ENCODE peak calls at places on chromosomes 12 and 14, in four cellular contexts. One of them, this sample, is unnamed. For H3K4me1 and H3K27me3, the result is how much of the 10 kb centered on the place peaks cover.

GRCh38 chr14:69263364-69263763 is 3.4 kb downstream of the GALNT16 start:
- DNase-seq in ovary: no peak
- DNase-seq in Caco-2: no peak
- DNase-seq in uterus: peak
- DNase-seq in this sample: peak

GRCh38 chr12:63919758-63920157 is 75.3 kb downstream of the SRGAP1 start:
- DNase-seq in uterus: no peak
- DNase-seq in Caco-2: no peak
- DNase-seq in ovary: no peak
- DNase-seq in this sample: no peak

GRCh38 chr12:10025236-10025635 is 5.2 kb upstream of the CLEC9A start:
- DNase-seq in uterus: no peak
- DNase-seq in Caco-2: no peak
- DNase-seq in ovary: no peak
- DNase-seq in this sample: no peak

GRCh38 chr14:81449576-81449975 is 49.5 kb upstream of the STON2 start:
- DNase-seq in uterus: no peak
- DNase-seq in Caco-2: no peak
- DNase-seq in ovary: no peak
- DNase-seq in this sample: no peak

GRCh38 chr12:65100140-65100539 is 21.0 kb downstream of the WIF1 start:
- DNase-seq in ovary: no peak
- DNase-seq in Caco-2: no peak
- DNase-seq in uterus: no peak
- DNase-seq in this sample: no peak

GRCh38 chr12:65209655-65210043 is 40.3 kb downstream of the LEMD3 start:
- DNase-seq in uterus: no peak
- DNase-seq in ovary: no peak
- DNase-seq in Caco-2: no peak
- DNase-seq in this sample: no peak

GRCh38 chr14:51846631-51847488 is 13.6 kb upstream of the GNG2 start:
- DNase-seq in Caco-2: no peak
- DNase-seq in uterus: peak
- DNase-seq in ovary: no peak
- DNase-seq in this sample: peak

GRCh38 chr14:45610303-45610702 is 357.3 kb upstream of the MIS18BP1 start:
- DNase-seq in ovary: no peak
- DNase-seq in uterus: no peak
- DNase-seq in Caco-2: no peak
- DNase-seq in this sample: no peak

GRCh38 chr14:105479438-105480164 is 5.0 kb downstream of the CRIP2 start:
- DNase-seq in uterus: no peak
- DNase-seq in Caco-2: no peak
- DNase-seq in ovary: no peak
- DNase-seq in this sample: no peak

GRCh38 chr12:121086896-121087295 is 45.8 kb upstream of the P2RX7 start:
- DNase-seq in Caco-2: no peak
- DNase-seq in ovary: no peak
- DNase-seq in uterus: no peak
- DNase-seq in this sample: no peak

GRCh38 chr12:52971701-52972329 is 22.9 kb downstream of the KRT18 start:
- DNase-seq in Caco-2: peak
- DNase-seq in uterus: no peak
- DNase-seq in ovary: no peak
- DNase-seq in this sample: no peak

GRCh38 chr14:58816416-58817115 is 178.8 kb downstream of the DACT1 start:
- DNase-seq in Caco-2: no peak
- DNase-seq in ovary: no peak
- DNase-seq in uterus: no peak
- DNase-seq in this sample: no peak

GRCh38 chr14:68787235-68787727 is 5.6 kb downstream of the ZFP36L1 start:
- DNase-seq in uterus: peak
- DNase-seq in ovary: peak
- DNase-seq in Caco-2: no peak
- DNase-seq in this sample: peak

GRCh38 chr12:127723236-127723635 is 543.7 kb upstream of the TMEM132C start:
- DNase-seq in ovary: no peak
- DNase-seq in Caco-2: no peak
- DNase-seq in uterus: no peak
- DNase-seq in this sample: no peak

GRCh38 chr14:23550827-23551265 is 719 bp downstream of the ZFHX2 start:
- DNase-seq in ovary: no peak
- DNase-seq in uterus: no peak
- DNase-seq in Caco-2: no peak
- DNase-seq in this sample: no peak

GRCh38 chr14:79044894-79045624 is 874.9 kb downstream of the NRXN3 start:
- DNase-seq in uterus: peak
- DNase-seq in Caco-2: no peak
- DNase-seq in ovary: no peak
- DNase-seq in this sample: no peak

GRCh38 chr12:64256166-64256800 is 34.2 kb upstream of the KICS2 start:
- DNase-seq in Caco-2: no peak
- DNase-seq in ovary: no peak
- DNase-seq in uterus: no peak
- DNase-seq in this sample: no peak

GRCh38 chr12:76878045-76878898 is 547 bp downstream of the CSRP2 start:
- DNase-seq in ovary: no peak
- DNase-seq in Caco-2: peak
- DNase-seq in uterus: peak
- DNase-seq in this sample: peak

GRCh38 chr12:117064596-117064995 is 34.6 kb downstream of the TESC start:
- DNase-seq in ovary: no peak
- DNase-seq in Caco-2: no peak
- DNase-seq in uterus: no peak
- DNase-seq in this sample: no peak

GRCh38 chr14:67583711-67584644 is 16.1 kb downstream of the PIGH start:
- DNase-seq in ovary: no peak
- DNase-seq in uterus: peak
- DNase-seq in Caco-2: peak
- DNase-seq in this sample: no peak

GRCh38 chr12:6890789-6891624 is 13.6 kb upstream of the LRRC23 start:
- DNase-seq in ovary: peak
- DNase-seq in uterus: peak
- DNase-seq in Caco-2: peak
- DNase-seq in this sample: peak

GRCh38 chr12:41190360-41190759 is 2.2 kb downstream of the PDZRN4 start:
- DNase-seq in Caco-2: no peak
- DNase-seq in uterus: no peak
- DNase-seq in ovary: peak
- DNase-seq in this sample: no peak

GRCh38 chr14:101716077-101716950 is 45.2 kb upstream of the PPP2R5C start:
- DNase-seq in ovary: no peak
- DNase-seq in uterus: no peak
- DNase-seq in Caco-2: peak
- DNase-seq in this sample: no peak

GRCh38 chr14:71021347-71022014 is 114.2 kb downstream of the PCNX1 start:
- DNase-seq in Caco-2: no peak
- DNase-seq in uterus: no peak
- DNase-seq in ovary: no peak
- DNase-seq in this sample: no peak

GRCh38 chr12:55927588-55928502 is at the start of gene PYM1:
- DNase-seq in ovary: peak
- DNase-seq in uterus: peak
- DNase-seq in Caco-2: peak
- DNase-seq in this sample: peak

GRCh38 chr12:48857278-48857994 is 5.5 kb upstream of the DDX23 start:
- DNase-seq in Caco-2: no peak
- DNase-seq in ovary: no peak
- DNase-seq in uterus: no peak
- DNase-seq in this sample: no peak

GRCh38 chr14:71163842-71164500 is 256.7 kb downstream of the PCNX1 start:
- DNase-seq in uterus: no peak
- DNase-seq in Caco-2: no peak
- DNase-seq in ovary: no peak
- DNase-seq in this sample: no peak

GRCh38 chr12:133206390-133206789 is 25.1 kb downstream of the ZNF268 start:
- DNase-seq in Caco-2: no peak
- DNase-seq in uterus: no peak
- DNase-seq in ovary: no peak
- DNase-seq in this sample: no peak

GRCh38 chr12:31362759-31363415 is 36.9 kb upstream of the SINHCAF start:
- DNase-seq in uterus: no peak
- DNase-seq in Caco-2: peak
- DNase-seq in ovary: no peak
- DNase-seq in this sample: peak

GRCh38 chr14:72608391-72609204 is 285.3 kb downstream of the DPF3 start:
- DNase-seq in uterus: no peak
- DNase-seq in Caco-2: no peak
- DNase-seq in ovary: no peak
- DNase-seq in this sample: no peak

GRCh38 chr14:74804219-74804825 is 41.2 kb downstream of the YLPM1 start:
- DNase-seq in Caco-2: no peak
- DNase-seq in uterus: no peak
- DNase-seq in ovary: peak
- DNase-seq in this sample: no peak

GRCh38 chr12:81078469-81079196 is 754 bp downstream of the ACSS3 start:
- DNase-seq in Caco-2: no peak
- DNase-seq in uterus: peak
- DNase-seq in ovary: peak
- DNase-seq in this sample: no peak

GRCh38 chr12:40137252-40137651 is 31.4 kb upstream of the SLC2A13 start:
- DNase-seq in Caco-2: no peak
- DNase-seq in ovary: no peak
- DNase-seq in uterus: no peak
- DNase-seq in this sample: no peak

GRCh38 chr14:72906879-72907278 is 13.0 kb upstream of the DPF3 start:
- DNase-seq in Caco-2: no peak
- DNase-seq in ovary: no peak
- DNase-seq in uterus: no peak
- DNase-seq in this sample: no peak

GRCh38 chr12:23230899-23231298 is 605.9 kb downstream of the ETNK1 start:
- DNase-seq in ovary: no peak
- DNase-seq in uterus: no peak
- DNase-seq in Caco-2: no peak
- DNase-seq in this sample: no peak

GRCh38 chr12:24499151-24500146 is 449.5 kb downstream of the BCAT1 start:
- DNase-seq in ovary: no peak
- DNase-seq in Caco-2: no peak
- DNase-seq in uterus: no peak
- DNase-seq in this sample: no peak

GRCh38 chr12:51334774-51335173 is 10.8 kb upstream of the BIN2 start:
- DNase-seq in Caco-2: no peak
- DNase-seq in uterus: no peak
- DNase-seq in ovary: no peak
- DNase-seq in this sample: no peak

GRCh38 chr14:100526057-100526456 is 61.2 kb downstream of the BEGAIN start:
- DNase-seq in uterus: no peak
- DNase-seq in Caco-2: no peak
- DNase-seq in ovary: no peak
- DNase-seq in this sample: no peak

GRCh38 chr12:4191642-4192041 is 81.9 kb upstream of the CCND2 start:
- DNase-seq in uterus: no peak
- DNase-seq in ovary: no peak
- DNase-seq in Caco-2: no peak
- DNase-seq in this sample: no peak

GRCh38 chr14:64715628-64716412 is 11.6 kb downstream of the PLEKHG3 start:
- DNase-seq in Caco-2: peak
- DNase-seq in uterus: no peak
- DNase-seq in ovary: peak
- DNase-seq in this sample: peak

GRCh38 chr14:64718762-64719161 is 14.5 kb downstream of the PLEKHG3 start:
- DNase-seq in uterus: no peak
- DNase-seq in Caco-2: no peak
- DNase-seq in ovary: peak
- DNase-seq in this sample: no peak

GRCh38 chr14:64719601-64720000 is 15.4 kb downstream of the PLEKHG3 start:
- DNase-seq in Caco-2: no peak
- DNase-seq in ovary: no peak
- DNase-seq in uterus: no peak
- DNase-seq in this sample: no peak

GRCh38 chr14:64720190-64720589 is 16.0 kb downstream of the PLEKHG3 start:
- DNase-seq in uterus: no peak
- DNase-seq in ovary: no peak
- DNase-seq in Caco-2: no peak
- DNase-seq in this sample: no peak

DNA sequence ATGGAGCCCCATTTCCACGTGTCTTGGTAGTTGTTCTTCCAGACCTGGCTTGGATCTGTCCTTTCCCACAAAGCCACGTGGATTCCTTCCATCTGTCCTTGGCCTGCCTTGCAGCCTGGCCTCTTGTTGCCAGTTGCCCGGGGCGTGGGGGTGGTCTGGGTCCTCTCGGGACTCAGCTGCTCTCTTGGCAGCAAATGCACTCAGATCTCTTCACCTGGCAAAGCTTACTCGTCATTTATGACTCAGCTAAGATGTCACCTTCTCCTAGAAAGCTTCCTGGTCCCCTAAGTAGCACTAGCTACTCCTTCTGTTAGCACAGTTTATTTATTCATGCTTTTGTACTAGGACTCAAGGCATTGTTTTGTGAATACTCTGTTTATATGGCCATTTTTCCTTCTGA is 13.6 kb downstream of the PLEKHG3 start:
- DNase-seq in ovary: peak
- DNase-seq in uterus: no peak
- DNase-seq in Caco-2: no peak
- DNase-seq in this sample: no peak
- H3K4me1 ChIP-seq in ovary: under half
- H3K4me1 ChIP-seq in uterus: under half
- H3K4me1 ChIP-seq in Caco-2: half or more
- H3K4me1 ChIP-seq in this sample: under half

GRCh38 chr14:76488551-76488950 is 112.6 kb downstream of the ESRRB start:
- DNase-seq in Caco-2: no peak
- DNase-seq in uterus: no peak
- DNase-seq in ovary: no peak
- DNase-seq in this sample: peak
- H3K27me3 ChIP-seq in Caco-2: under half
- H3K27me3 ChIP-seq in uterus: under half
- H3K27me3 ChIP-seq in ovary: under half
- H3K27me3 ChIP-seq in this sample: under half

GRCh38 chr12:110579889-110580253 is 3.2 kb downstream of the PPTC7 start:
- DNase-seq in ovary: no peak
- DNase-seq in Caco-2: no peak
- DNase-seq in uterus: no peak
- DNase-seq in this sample: no peak
- H3K4me1 ChIP-seq in ovary: under half
- H3K4me1 ChIP-seq in Caco-2: under half
- H3K4me1 ChIP-seq in uterus: under half
- H3K4me1 ChIP-seq in this sample: under half

GRCh38 chr12:54074308-54074707 is 20.7 kb downstream of the HOXC4 start:
- DNase-seq in Caco-2: no peak
- DNase-seq in uterus: no peak
- DNase-seq in ovary: no peak
- DNase-seq in this sample: no peak
- H3K27me3 ChIP-seq in Caco-2: under half
- H3K27me3 ChIP-seq in uterus: under half
- H3K27me3 ChIP-seq in ovary: under half
- H3K27me3 ChIP-seq in this sample: under half

This sample was measured in aorta.